ENCODE peak calls at places on chromosome 7, in nine cellular contexts. One of them, this sample, is unnamed.

GRCh38 chr7:138797715-138798320 is at the start of the genes ATP6V0A4 and TMEM213:
- DNase-seq in colonic mucosa: no peak
- DNase-seq in AG04450: no peak
- DNase-seq in substantia nigra: no peak
- DNase-seq in right cardiac atrium: no peak
- DNase-seq in heart right ventricle: no peak
- DNase-seq in dorsolateral prefrontal cortex: no peak
- DNase-seq in HCT116: no peak
- DNase-seq in lower lobe of right lung: peak
- DNase-seq in this sample: peak

GRCh38 chr7:146655928-146656797 is 539.6 kb downstream of the CNTNAP2 start:
- DNase-seq in colonic mucosa: no peak
- DNase-seq in AG04450: no peak
- DNase-seq in dorsolateral prefrontal cortex: no peak
- DNase-seq in lower lobe of right lung: no peak
- DNase-seq in right cardiac atrium: no peak
- DNase-seq in substantia nigra: no peak
- DNase-seq in HCT116: no peak
- DNase-seq in heart right ventricle: no peak
- DNase-seq in this sample: no peak

GRCh38 chr7:142788303-142789286 is 17.8 kb downstream of the PRSS2 start:
- DNase-seq in colonic mucosa: no peak
- DNase-seq in right cardiac atrium: no peak
- DNase-seq in heart right ventricle: no peak
- DNase-seq in dorsolateral prefrontal cortex: no peak
- DNase-seq in AG04450: no peak
- DNase-seq in lower lobe of right lung: no peak
- DNase-seq in substantia nigra: no peak
- DNase-seq in HCT116: no peak
- DNase-seq in this sample: no peak

GRCh38 chr7:36390199-36391090 is 783 bp downstream of the ANLN start:
- DNase-seq in substantia nigra: no peak
- DNase-seq in lower lobe of right lung: peak
- DNase-seq in AG04450: peak
- DNase-seq in dorsolateral prefrontal cortex: peak
- DNase-seq in HCT116: peak
- DNase-seq in colonic mucosa: peak
- DNase-seq in right cardiac atrium: peak
- DNase-seq in heart right ventricle: peak
- DNase-seq in this sample: peak

GRCh38 chr7:3289996-3290395 is 11.1 kb upstream of the SDK1 start:
- DNase-seq in AG04450: no peak
- DNase-seq in colonic mucosa: no peak
- DNase-seq in dorsolateral prefrontal cortex: no peak
- DNase-seq in heart right ventricle: no peak
- DNase-seq in lower lobe of right lung: no peak
- DNase-seq in right cardiac atrium: no peak
- DNase-seq in substantia nigra: no peak
- DNase-seq in HCT116: no peak
- DNase-seq in this sample: no peak

GRCh38 chr7:45681596-45682357 is 107.6 kb downstream of the ADCY1 start:
- DNase-seq in right cardiac atrium: no peak
- DNase-seq in lower lobe of right lung: no peak
- DNase-seq in substantia nigra: no peak
- DNase-seq in colonic mucosa: peak
- DNase-seq in HCT116: no peak
- DNase-seq in dorsolateral prefrontal cortex: peak
- DNase-seq in heart right ventricle: no peak
- DNase-seq in AG04450: no peak
- DNase-seq in this sample: no peak

GRCh38 chr7:132428247-132428919 is 147.9 kb downstream of the PLXNA4 start:
- DNase-seq in substantia nigra: no peak
- DNase-seq in colonic mucosa: no peak
- DNase-seq in dorsolateral prefrontal cortex: no peak
- DNase-seq in lower lobe of right lung: no peak
- DNase-seq in HCT116: no peak
- DNase-seq in heart right ventricle: no peak
- DNase-seq in right cardiac atrium: peak
- DNase-seq in AG04450: no peak
- DNase-seq in this sample: no peak

GRCh38 chr7:6576024-6576866 is 1.0 kb upstream of the ZDHHC4 start:
- DNase-seq in dorsolateral prefrontal cortex: no peak
- DNase-seq in AG04450: no peak
- DNase-seq in heart right ventricle: no peak
- DNase-seq in HCT116: no peak
- DNase-seq in lower lobe of right lung: no peak
- DNase-seq in colonic mucosa: peak
- DNase-seq in substantia nigra: no peak
- DNase-seq in right cardiac atrium: no peak
- DNase-seq in this sample: peak

GRCh38 chr7:27152816-27153486 is 568 bp upstream of the HOXA3 start:
- DNase-seq in right cardiac atrium: no peak
- DNase-seq in heart right ventricle: no peak
- DNase-seq in dorsolateral prefrontal cortex: no peak
- DNase-seq in HCT116: no peak
- DNase-seq in AG04450: no peak
- DNase-seq in lower lobe of right lung: peak
- DNase-seq in colonic mucosa: peak
- DNase-seq in substantia nigra: no peak
- DNase-seq in this sample: peak

GRCh38 chr7:30179016-30179436 is 44.2 kb downstream of the MTURN start:
- DNase-seq in substantia nigra: no peak
- DNase-seq in colonic mucosa: no peak
- DNase-seq in right cardiac atrium: no peak
- DNase-seq in HCT116: no peak
- DNase-seq in dorsolateral prefrontal cortex: no peak
- DNase-seq in lower lobe of right lung: no peak
- DNase-seq in AG04450: no peak
- DNase-seq in heart right ventricle: no peak
- DNase-seq in this sample: no peak

GRCh38 chr7:132577206-132578049 is 1.2 kb upstream of the PLXNA4 start:
- DNase-seq in heart right ventricle: peak
- DNase-seq in substantia nigra: no peak
- DNase-seq in dorsolateral prefrontal cortex: peak
- DNase-seq in lower lobe of right lung: no peak
- DNase-seq in right cardiac atrium: peak
- DNase-seq in AG04450: no peak
- DNase-seq in HCT116: no peak
- DNase-seq in colonic mucosa: peak
- DNase-seq in this sample: peak

GRCh38 chr7:99005776-99006175 is 127.4 kb downstream of the TRRAP start:
- DNase-seq in right cardiac atrium: no peak
- DNase-seq in AG04450: no peak
- DNase-seq in HCT116: no peak
- DNase-seq in colonic mucosa: no peak
- DNase-seq in substantia nigra: no peak
- DNase-seq in heart right ventricle: no peak
- DNase-seq in lower lobe of right lung: no peak
- DNase-seq in dorsolateral prefrontal cortex: no peak
- DNase-seq in this sample: no peak

GRCh38 chr7:78265486-78265885 is 466.9 kb downstream of the PHTF2 start:
- DNase-seq in AG04450: no peak
- DNase-seq in lower lobe of right lung: no peak
- DNase-seq in dorsolateral prefrontal cortex: no peak
- DNase-seq in heart right ventricle: no peak
- DNase-seq in substantia nigra: no peak
- DNase-seq in HCT116: no peak
- DNase-seq in colonic mucosa: no peak
- DNase-seq in right cardiac atrium: no peak
- DNase-seq in this sample: no peak

GRCh38 chr7:30269398-30269964 is 14.9 kb upstream of the ZNRF2 start:
- DNase-seq in right cardiac atrium: no peak
- DNase-seq in HCT116: no peak
- DNase-seq in colonic mucosa: no peak
- DNase-seq in lower lobe of right lung: no peak
- DNase-seq in heart right ventricle: no peak
- DNase-seq in AG04450: no peak
- DNase-seq in dorsolateral prefrontal cortex: no peak
- DNase-seq in substantia nigra: no peak
- DNase-seq in this sample: no peak

GRCh38 chr7:70582921-70583895 is 548.7 kb upstream of the GALNT17 start:
- DNase-seq in AG04450: no peak
- DNase-seq in substantia nigra: no peak
- DNase-seq in lower lobe of right lung: no peak
- DNase-seq in heart right ventricle: no peak
- DNase-seq in dorsolateral prefrontal cortex: no peak
- DNase-seq in right cardiac atrium: no peak
- DNase-seq in colonic mucosa: no peak
- DNase-seq in HCT116: no peak
- DNase-seq in this sample: peak

GRCh38 chr7:134785842-134786241 is 6.4 kb downstream of the CALD1 start:
- DNase-seq in colonic mucosa: no peak
- DNase-seq in lower lobe of right lung: no peak
- DNase-seq in substantia nigra: no peak
- DNase-seq in dorsolateral prefrontal cortex: no peak
- DNase-seq in AG04450: no peak
- DNase-seq in heart right ventricle: no peak
- DNase-seq in HCT116: no peak
- DNase-seq in right cardiac atrium: no peak
- DNase-seq in this sample: no peak
- H3K27ac ChIP-seq in colonic mucosa: no peak
- H3K27ac ChIP-seq in lower lobe of right lung: no peak
- H3K27ac ChIP-seq in substantia nigra: no peak
- H3K27ac ChIP-seq in dorsolateral prefrontal cortex: no peak
- H3K27ac ChIP-seq in AG04450: no peak
- H3K27ac ChIP-seq in heart right ventricle: no peak
- H3K27ac ChIP-seq in HCT116: no peak
- H3K27ac ChIP-seq in right cardiac atrium: no peak
- H3K27ac ChIP-seq in this sample: no peak

DNA sequence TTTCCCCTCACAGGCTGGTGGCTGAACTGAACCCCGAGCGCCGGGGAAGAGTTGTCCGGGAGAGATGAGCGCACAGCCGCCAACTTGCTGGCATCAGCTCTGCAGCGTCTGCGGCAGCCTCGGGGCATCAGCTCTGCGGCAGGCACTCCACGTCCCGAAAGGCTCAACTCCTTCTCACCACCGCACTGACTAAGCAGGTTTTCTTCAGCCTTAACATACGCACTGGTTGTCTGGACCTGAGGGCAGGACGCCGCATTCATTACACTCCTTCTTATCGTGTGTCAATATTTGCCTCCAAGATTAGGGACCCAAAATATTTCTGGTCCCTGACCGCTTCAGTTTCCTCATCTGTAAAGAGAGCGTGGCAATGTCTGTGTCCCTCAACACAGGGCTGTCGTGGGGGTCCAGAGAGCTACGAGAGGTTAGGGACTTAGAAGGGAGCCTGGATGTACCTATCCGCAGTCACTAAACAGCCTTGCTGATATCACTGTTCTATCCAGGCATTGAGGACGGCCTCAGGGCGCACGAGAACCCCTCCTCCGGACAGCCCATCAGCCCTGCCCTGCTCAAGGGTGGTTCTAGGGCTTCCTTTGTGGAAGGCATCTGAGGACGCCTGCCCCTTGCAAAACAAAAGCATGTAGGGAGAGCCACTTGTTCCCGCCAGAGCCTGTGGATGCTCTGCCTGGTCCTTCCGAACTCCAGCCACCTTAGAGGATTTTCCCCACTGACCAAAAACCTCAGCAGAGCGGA is 42.8 kb upstream of the FIGNL1 start:
- DNase-seq in HCT116: no peak
- DNase-seq in right cardiac atrium: no peak
- DNase-seq in colonic mucosa: no peak
- DNase-seq in AG04450: no peak
- DNase-seq in lower lobe of right lung: no peak
- DNase-seq in substantia nigra: no peak
- DNase-seq in dorsolateral prefrontal cortex: no peak
- DNase-seq in heart right ventricle: no peak
- DNase-seq in this sample: no peak
- H3K27ac ChIP-seq in HCT116: no peak
- H3K27ac ChIP-seq in right cardiac atrium: no peak
- H3K27ac ChIP-seq in colonic mucosa: no peak
- H3K27ac ChIP-seq in AG04450: no peak
- H3K27ac ChIP-seq in lower lobe of right lung: no peak
- H3K27ac ChIP-seq in substantia nigra: no peak
- H3K27ac ChIP-seq in dorsolateral prefrontal cortex: no peak
- H3K27ac ChIP-seq in heart right ventricle: no peak
- H3K27ac ChIP-seq in this sample: no peak

GRCh38 chr7:122255454-122255853 is 49.1 kb downstream of the FEZF1 start:
- DNase-seq in dorsolateral prefrontal cortex: no peak
- DNase-seq in right cardiac atrium: no peak
- DNase-seq in colonic mucosa: no peak
- DNase-seq in heart right ventricle: no peak
- DNase-seq in substantia nigra: no peak
- DNase-seq in AG04450: no peak
- DNase-seq in HCT116: no peak
- DNase-seq in lower lobe of right lung: no peak
- DNase-seq in this sample: peak
- H3K27ac ChIP-seq in dorsolateral prefrontal cortex: no peak
- H3K27ac ChIP-seq in right cardiac atrium: no peak
- H3K27ac ChIP-seq in colonic mucosa: no peak
- H3K27ac ChIP-seq in heart right ventricle: no peak
- H3K27ac ChIP-seq in substantia nigra: no peak
- H3K27ac ChIP-seq in AG04450: no peak
- H3K27ac ChIP-seq in HCT116: no peak
- H3K27ac ChIP-seq in lower lobe of right lung: no peak
- H3K27ac ChIP-seq in this sample: no peak

GRCh38 chr7:114660007-114660406 is 245.4 kb downstream of the FOXP2 start:
- DNase-seq in heart right ventricle: no peak
- DNase-seq in substantia nigra: no peak
- DNase-seq in colonic mucosa: no peak
- DNase-seq in AG04450: no peak
- DNase-seq in right cardiac atrium: no peak
- DNase-seq in HCT116: no peak
- DNase-seq in lower lobe of right lung: no peak
- DNase-seq in dorsolateral prefrontal cortex: no peak
- DNase-seq in this sample: no peak

GRCh38 chr7:114658188-114658587 is 243.6 kb downstream of the FOXP2 start:
- DNase-seq in dorsolateral prefrontal cortex: no peak
- DNase-seq in lower lobe of right lung: no peak
- DNase-seq in HCT116: no peak
- DNase-seq in heart right ventricle: no peak
- DNase-seq in right cardiac atrium: no peak
- DNase-seq in substantia nigra: no peak
- DNase-seq in colonic mucosa: no peak
- DNase-seq in AG04450: no peak
- DNase-seq in this sample: no peak

GRCh38 chr7:114659409-114659808 is 244.8 kb downstream of the FOXP2 start:
- DNase-seq in substantia nigra: no peak
- DNase-seq in right cardiac atrium: no peak
- DNase-seq in HCT116: no peak
- DNase-seq in AG04450: no peak
- DNase-seq in heart right ventricle: no peak
- DNase-seq in colonic mucosa: no peak
- DNase-seq in dorsolateral prefrontal cortex: no peak
- DNase-seq in lower lobe of right lung: no peak
- DNase-seq in this sample: no peak

GRCh38 chr7:114662002-114662677 is 247.5 kb downstream of the FOXP2 start:
- DNase-seq in substantia nigra: no peak
- DNase-seq in heart right ventricle: no peak
- DNase-seq in HCT116: no peak
- DNase-seq in AG04450: no peak
- DNase-seq in right cardiac atrium: no peak
- DNase-seq in colonic mucosa: no peak
- DNase-seq in lower lobe of right lung: no peak
- DNase-seq in dorsolateral prefrontal cortex: no peak
- DNase-seq in this sample: no peak

DNA sequence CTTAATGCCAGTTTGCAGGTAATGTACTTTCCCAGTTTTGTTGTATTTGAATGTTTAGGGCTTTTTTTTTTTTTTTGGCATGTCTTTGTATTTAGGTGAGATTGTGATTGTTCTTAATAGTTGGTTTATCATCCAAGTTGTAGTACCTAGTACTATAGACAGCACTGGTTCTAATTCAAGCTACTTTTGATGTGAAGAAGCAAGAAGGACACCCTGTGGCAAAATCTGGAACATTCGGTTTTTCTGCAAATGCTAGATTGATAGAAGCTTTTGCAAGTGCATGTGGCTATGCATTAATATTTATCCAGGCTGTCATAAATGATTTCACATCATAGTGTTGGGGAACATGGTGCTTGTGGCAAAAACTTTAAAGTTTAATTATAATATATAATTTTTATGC is 248.9 kb downstream of the FOXP2 start:
- DNase-seq in colonic mucosa: no peak
- DNase-seq in dorsolateral prefrontal cortex: peak
- DNase-seq in HCT116: peak
- DNase-seq in AG04450: peak
- DNase-seq in substantia nigra: no peak
- DNase-seq in heart right ventricle: no peak
- DNase-seq in right cardiac atrium: no peak
- DNase-seq in lower lobe of right lung: no peak
- DNase-seq in this sample: peak
- H3K27ac ChIP-seq in colonic mucosa: no peak
- H3K27ac ChIP-seq in dorsolateral prefrontal cortex: no peak
- H3K27ac ChIP-seq in HCT116: no peak
- H3K27ac ChIP-seq in AG04450: no peak
- H3K27ac ChIP-seq in substantia nigra: no peak
- H3K27ac ChIP-seq in heart right ventricle: no peak
- H3K27ac ChIP-seq in right cardiac atrium: no peak
- H3K27ac ChIP-seq in lower lobe of right lung: no peak
- H3K27ac ChIP-seq in this sample: no peak

This sample was measured in GM23338.